ENCODE peak calls at places on chromosome 19, in five cellular contexts. S, L, J, Z and M are unnamed samples.

GRCh38 chr19:10104665-10105221 is 1.4 kb upstream of the PPAN start:
- DNase-seq in L (no peak), Z (no peak), S (peak), J (no peak), M (peak)

GRCh38 chr19:47109541-47110375 is 3.8 kb downstream of the ZC3H4 start:
- DNase-seq in L (peak), S (peak), J (no peak), Z (no peak), M (no peak)

GRCh38 chr19:39599116-39599515 is 3.2 kb upstream of the LGALS13 start:
- DNase-seq in J (no peak), L (peak), S (no peak), Z (no peak), M (peak)

GRCh38 chr19:55898911-55899310 is 33.2 kb downstream of the NLRP13 start:
- DNase-seq in L (no peak), Z (no peak), J (no peak), S (no peak), M (no peak)

GRCh38 chr19:47158367-47158791 is 27.7 kb downstream of the SAE1 start:
- DNase-seq in J (no peak), S (peak), Z (no peak), L (no peak), M (no peak)

GRCh38 chr19:14135985-14136508 is 342 bp downstream of the ASF1B start:
- DNase-seq in J (peak), S (peak), L (no peak), Z (no peak), M (peak)

GRCh38 chr19:17873661-17874422 is 2.1 kb downstream of the SLC5A5 start:
- DNase-seq in Z (no peak), L (peak), S (no peak), J (peak), M (peak)

GRCh38 chr19:46368116-46368515 is 21.2 kb downstream of the PPP5C start:
- DNase-seq in S (no peak), Z (no peak), J (no peak), L (no peak), M (no peak)

GRCh38 chr19:1811472-1811894 is 593 bp downstream of the ATP8B3 start:
- DNase-seq in L (peak), Z (peak), J (peak), S (peak), M (no peak)

GRCh38 chr19:50551713-50552187 is 16.5 kb downstream of the LRRC4B start:
- DNase-seq in S (no peak), L (no peak), J (no peak), Z (no peak), M (peak)

GRCh38 chr19:4580961-4581380 is 21.5 kb upstream of the SEMA6B start:
- DNase-seq in S (peak), L (no peak), Z (no peak), J (no peak), M (no peak)
- H3K4me3 ChIP-seq in S (peak), L (no peak), Z (peak), J (no peak), M (peak)

GRCh38 chr19:5228490-5228889 is 112.1 kb downstream of the PTPRS start:
- DNase-seq in S (no peak), L (no peak), J (no peak), Z (no peak), M (no peak)

GRCh38 chr19:5228932-5229777 is 111.5 kb downstream of the PTPRS start:
- DNase-seq in J (peak), S (no peak), L (no peak), Z (no peak), M (peak)

GRCh38 chr19:5230730-5231555 is 109.7 kb downstream of the PTPRS start:
- DNase-seq in S (no peak), Z (no peak), J (peak), L (no peak), M (no peak)

GRCh38 chr19:5231857-5232503 is 108.6 kb downstream of the PTPRS start:
- DNase-seq in S (no peak), Z (no peak), L (no peak), J (peak), M (no peak)

DNA sequence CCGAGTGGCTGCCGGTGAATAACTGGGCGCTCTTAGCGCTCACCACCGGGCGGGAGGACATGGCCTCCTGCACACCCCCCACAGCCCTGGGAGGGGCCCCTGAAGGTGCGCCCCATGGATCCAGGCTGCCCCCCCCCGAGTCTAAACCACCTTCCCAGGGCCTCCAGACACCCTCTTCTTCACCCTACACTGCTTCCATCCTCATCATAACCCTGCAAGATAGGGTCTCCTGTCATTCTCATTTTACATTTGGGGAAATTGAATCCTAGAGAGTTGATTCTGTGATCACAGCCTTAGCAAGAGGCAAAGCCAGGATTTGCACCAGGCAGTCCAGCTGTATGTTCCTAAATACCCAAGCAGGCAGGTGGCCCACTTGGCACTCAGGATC is 110.8 kb downstream of the PTPRS start:
- DNase-seq in J (peak), S (no peak), Z (no peak), L (no peak), M (no peak)
- H3K4me3 ChIP-seq in J (no peak), S (no peak), Z (no peak), L (no peak), M (no peak)

DNA sequence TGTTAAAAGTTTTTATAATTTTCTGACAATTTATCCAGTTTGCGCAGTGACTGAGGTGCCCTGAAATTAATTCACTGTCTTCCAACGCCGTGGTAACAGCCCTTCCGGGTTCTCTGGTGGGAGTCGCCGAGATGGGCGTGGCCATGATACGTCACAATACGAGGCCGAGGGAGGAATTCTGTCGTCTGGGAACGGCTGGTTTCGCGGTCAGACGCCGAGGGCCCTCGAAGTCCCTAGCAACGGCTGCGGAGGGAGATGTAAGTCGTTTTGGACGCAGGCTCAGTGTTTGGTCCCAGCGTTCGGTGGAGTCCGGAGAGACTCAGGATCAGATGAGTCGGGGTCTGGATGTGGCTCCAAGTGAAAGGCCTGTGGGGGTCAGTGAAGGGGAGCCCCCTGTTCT is 21.7 kb downstream of the ZNF613 start:
- DNase-seq in L (no peak), S (peak), Z (no peak), J (peak), M (no peak)
- H3K4me3 ChIP-seq in L (no peak), S (peak), Z (peak), J (no peak), M (no peak)

DNA sequence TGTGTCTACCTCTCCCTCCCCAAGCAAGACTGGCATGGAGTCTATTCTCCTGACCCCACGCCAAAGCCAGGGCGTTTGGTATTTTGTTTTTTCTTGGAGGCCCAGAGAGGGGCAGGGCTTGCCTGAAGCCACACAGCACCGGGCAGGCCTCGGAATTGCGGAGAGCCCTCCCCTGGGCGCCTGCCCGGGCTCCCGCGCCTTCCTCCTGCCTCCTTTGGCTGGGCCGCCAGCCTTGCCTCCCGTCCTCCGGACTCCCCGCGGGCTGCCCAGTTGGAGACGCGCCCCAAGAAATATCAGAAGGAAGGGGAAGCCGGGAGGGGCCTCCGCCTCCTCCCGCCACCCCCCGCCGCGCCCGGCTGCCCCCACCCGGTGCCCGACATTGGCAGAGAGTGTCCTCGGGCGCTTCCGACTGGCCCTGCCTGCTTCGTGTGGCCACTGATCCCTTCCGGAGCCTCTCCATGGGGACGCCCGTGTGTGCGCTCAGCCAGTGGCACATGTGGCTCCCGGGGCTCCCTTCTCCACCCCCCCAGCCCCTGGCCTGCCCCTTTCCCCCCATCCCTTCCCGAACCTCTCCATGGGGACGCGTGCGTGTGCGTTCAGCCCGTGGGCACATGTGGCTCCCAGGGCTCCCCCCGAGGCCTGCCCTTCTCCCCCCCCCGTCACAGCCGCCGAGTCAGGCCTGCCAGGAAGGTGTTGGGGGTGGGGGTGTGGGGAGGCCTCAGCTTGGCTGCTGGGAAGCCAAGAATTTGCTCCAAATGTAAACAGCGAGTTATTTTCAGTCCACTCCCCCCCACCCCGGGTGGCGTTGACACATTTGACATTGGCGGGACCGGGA is 37.3 kb downstream of the NFIC start:
- DNase-seq in S (peak), L (peak), Z (peak), J (peak), M (peak)
- H3K4me3 ChIP-seq in S (peak), L (no peak), Z (peak), J (no peak), M (no peak)

GRCh38 chr19:28727133-28727834 is 485.7 kb downstream of the UQCRFS1 start:
- DNase-seq in J (no peak), Z (no peak), L (no peak), S (peak), M (peak)
- H3K4me3 ChIP-seq in J (no peak), Z (no peak), L (no peak), S (peak), M (peak)

DNA sequence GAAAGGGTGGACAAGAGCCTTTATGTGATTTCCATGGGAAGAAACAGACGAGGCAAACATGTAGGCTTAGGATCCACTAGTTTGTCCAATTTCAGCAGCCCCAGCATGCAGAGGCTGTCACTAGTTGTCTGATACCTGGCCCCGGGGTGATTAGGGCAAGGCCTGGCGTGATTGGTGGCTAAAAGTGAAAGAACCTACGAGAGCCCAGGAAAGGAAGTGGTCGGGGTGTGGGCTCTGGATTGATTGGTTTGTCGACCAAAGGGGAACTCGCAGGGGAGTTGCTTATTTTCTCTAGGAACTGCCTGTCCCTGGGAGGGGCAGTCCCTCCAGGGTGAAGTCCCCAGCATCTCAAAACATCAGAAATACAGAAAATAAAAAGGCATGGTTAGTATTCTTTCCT is 64.2 kb upstream of the UQCRFS1 start:
- DNase-seq in L (no peak), Z (no peak), S (no peak), J (no peak), M (peak)
- H3K4me3 ChIP-seq in L (no peak), Z (no peak), S (no peak), J (no peak), M (no peak)

DNA sequence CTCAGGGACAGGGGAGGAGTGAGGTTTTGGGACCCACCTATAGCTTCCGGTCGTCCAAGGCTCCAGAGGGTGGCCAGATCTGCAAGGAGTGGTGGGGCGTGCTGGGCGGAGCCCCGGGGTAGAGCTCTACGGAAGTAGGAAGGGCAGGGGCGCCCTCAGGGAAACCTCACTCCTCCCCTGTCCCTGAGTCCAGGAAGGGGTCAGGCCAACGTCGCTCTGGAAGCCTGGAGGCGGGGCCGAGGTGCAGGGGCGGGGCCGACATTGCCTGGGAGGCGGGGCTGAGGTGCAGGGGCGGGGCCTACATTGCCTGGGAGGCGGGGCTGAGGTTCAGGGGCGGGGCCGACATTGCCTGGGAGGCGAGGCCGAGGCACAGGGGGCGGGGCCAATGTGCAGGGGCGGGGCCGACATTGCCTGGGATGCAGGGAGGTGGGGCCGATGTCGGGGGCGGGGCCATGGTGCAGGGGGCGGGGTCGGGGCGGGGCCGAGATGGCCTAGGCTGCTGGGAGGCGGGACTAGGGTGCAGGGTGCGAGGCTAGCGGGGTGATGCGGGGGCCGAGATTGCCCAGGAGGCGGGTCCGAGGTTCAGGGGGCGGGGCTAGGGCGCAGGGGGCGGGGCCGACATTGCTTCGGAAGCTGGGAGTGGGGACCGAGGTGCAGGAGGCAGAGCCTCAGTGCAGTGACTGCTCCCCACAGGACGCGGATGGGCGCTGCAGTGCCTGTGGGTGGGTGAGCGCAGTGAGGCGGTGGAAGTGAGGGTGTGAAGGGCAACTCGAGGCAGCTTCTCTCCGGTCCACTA is 4.9 kb upstream of the PALM start:
- DNase-seq in Z (peak), S (peak), L (peak), J (no peak), M (peak)
- H3K4me3 ChIP-seq in Z (peak), S (peak), L (no peak), J (no peak), M (peak)

DNA sequence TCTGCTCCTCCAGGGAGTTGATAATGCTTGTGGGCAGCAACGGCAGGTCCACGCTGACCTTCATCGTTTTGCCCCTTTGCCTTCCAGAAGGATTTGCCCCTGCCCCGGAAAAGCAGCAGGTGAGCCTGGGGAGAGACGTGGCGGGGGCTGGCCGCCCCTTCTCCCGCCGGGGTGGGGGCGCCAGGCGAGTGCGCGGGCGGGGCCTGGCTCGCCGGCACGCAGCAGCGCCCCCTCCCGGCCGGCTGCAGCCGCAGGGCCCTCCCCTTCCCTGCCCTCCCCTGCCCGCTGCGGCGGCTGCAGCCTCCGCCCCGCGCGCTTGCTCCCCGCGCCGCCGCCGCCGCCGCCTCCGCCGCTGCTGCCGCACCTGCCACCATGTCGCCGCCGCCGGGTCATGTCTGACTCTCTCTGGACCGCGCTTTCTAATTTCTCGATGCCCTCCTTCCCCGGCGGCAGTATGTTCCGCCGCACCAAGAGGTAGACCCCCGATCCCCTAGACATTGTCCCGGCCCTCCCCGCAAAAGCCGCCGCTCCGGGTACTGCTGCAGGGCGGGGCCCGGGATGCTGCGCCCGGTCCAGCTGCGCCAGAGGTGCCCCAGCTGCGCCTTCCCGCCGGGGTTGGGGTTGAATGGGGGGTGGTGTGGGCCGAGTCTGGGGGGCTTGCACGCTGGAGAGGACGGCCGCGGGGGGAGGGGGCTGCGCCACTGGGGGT is at the start of gene MAST1:
- DNase-seq in L (peak), Z (no peak), J (no peak), S (peak), M (peak)
- H3K4me3 ChIP-seq in L (peak), Z (peak), J (no peak), S (peak), M (peak)

GRCh38 chr19:3575949-3576673 is 3.4 kb downstream of the HMG20B start:
- DNase-seq in Z (no peak), J (peak), S (no peak), L (no peak), M (peak)

GRCh38 chr19:3578390-3578789 is 5.6 kb downstream of the HMG20B start:
- DNase-seq in Z (no peak), S (no peak), L (no peak), J (no peak), M (no peak)

GRCh38 chr19:3577741-3578344 is 5.1 kb downstream of the HMG20B start:
- DNase-seq in S (peak), Z (no peak), L (no peak), J (peak), M (peak)

GRCh38 chr19:3575260-3575741 is 2.6 kb downstream of the HMG20B start:
- DNase-seq in L (no peak), J (peak), Z (no peak), S (no peak), M (peak)

GRCh38 chr19:3576696-3577443 is 4.1 kb downstream of the HMG20B start:
- DNase-seq in S (peak), L (peak), J (peak), Z (no peak), M (peak)
- H3K4me3 ChIP-seq in S (no peak), L (no peak), J (no peak), Z (peak), M (peak)